ENCODE peak calls at places on chromosomes 11 and 22, in four cellular contexts. M is K562, R is HepG2, K is GM12878. D is an unnamed sample.

GRCh38 chr11:58600510-58600909 is 21.6 kb downstream of the ZFP91 start:
- DNase-seq in R (no peak), K (no peak), M (no peak), D (no peak)

GRCh38 chr22:25045176-25045575 is 92.7 kb downstream of the KIAA1671 start:
- DNase-seq in R (no peak), K (no peak), M (no peak), D (no peak)

GRCh38 chr11:58775066-58775708 is 43.4 kb upstream of the GLYAT start:
- DNase-seq in R (no peak), M (no peak), K (no peak), D (no peak)

GRCh38 chr11:31601635-31602282 is 92.2 kb downstream of the ELP4 start:
- DNase-seq in R (no peak), K (no peak), M (no peak), D (no peak)

GRCh38 chr11:122742350-122742749 is 86.8 kb downstream of the UBASH3B start:
- DNase-seq in R (no peak), M (no peak), K (no peak), D (no peak)

GRCh38 chr11:62169935-62170334 is 20.1 kb upstream of the SCGB1D1 start:
- DNase-seq in M (no peak), R (no peak), K (no peak), D (peak; percentile 28)

GRCh38 chr11:45218705-45219104 is 67.4 kb downstream of the SYT13 start:
- DNase-seq in K (no peak), M (no peak), R (no peak), D (no peak)

GRCh38 chr11:70027451-70027850 is 50.7 kb upstream of the ANO1 start:
- DNase-seq in M (no peak), R (no peak), K (no peak), D (no peak)

GRCh38 chr11:31856248-31856647 is 45.1 kb upstream of the PAX6 start:
- DNase-seq in R (no peak), K (no peak), M (no peak), D (no peak)

GRCh38 chr11:45146072-45147016 is at the start of gene PRDM11:
- DNase-seq in M (peak; percentile 56), K (no peak), R (no peak), D (peak; percentile 53)

GRCh38 chr11:73099512-73100266 is 42.4 kb downstream of the FCHSD2 start:
- DNase-seq in R (no peak), K (no peak), M (no peak), D (no peak)

GRCh38 chr11:120239713-120240640 is at the start of gene POU2F3:
- DNase-seq in M (peak; percentile 21), K (no peak), R (no peak), D (no peak)

GRCh38 chr11:2586091-2586792 is 113.6 kb downstream of the KCNQ1OT1 start:
- DNase-seq in M (no peak), R (no peak), K (no peak), D (no peak)

GRCh38 chr22:22099833-22100812 is 117.5 kb upstream of the TOP3B start:
- DNase-seq in M (peak; percentile 89), K (no peak), R (no peak), D (no peak)

GRCh38 chr11:26753738-26754504 is 32.1 kb upstream of the SLC5A12 start:
- DNase-seq in M (peak; percentile 13), K (no peak), R (peak; percentile 56), D (peak; percentile 35)

GRCh38 chr11:91174734-91175133 is 951.9 kb upstream of the CHORDC1 start:
- DNase-seq in R (no peak), M (no peak), K (no peak), D (no peak)

GRCh38 chr11:19712281-19713220 is at the start of gene NAV2:
- DNase-seq in K (peak; percentile 20), R (peak; percentile 61), M (peak; percentile 91), D (peak; percentile 93)

GRCh38 chr11:19714093-19714386 is 1.4 kb downstream of the NAV2 start:
- DNase-seq in R (no peak), K (no peak), M (no peak), D (peak; percentile 46)

GRCh38 chr11:19714387-19715363 is 2.0 kb downstream of the NAV2 start:
- DNase-seq in R (no peak), M (peak; percentile 55), K (no peak), D (peak; percentile 61)

GRCh38 chr11:19713221-19714092 is 820 bp downstream of the NAV2 start:
- DNase-seq in R (no peak), M (no peak), K (no peak), D (peak; percentile 10)

GRCh38 chr11:19715373-19715772 is 2.7 kb downstream of the NAV2 start:
- DNase-seq in K (no peak), R (no peak), M (no peak), D (peak; percentile 95)
- TF ChIP-seq MYC in K (no peak), R (no peak), M (no peak), D (no peak)

GRCh38 chr11:36493332-36493731 is 16.7 kb downstream of the TRAF6 start:
- DNase-seq in M (no peak), K (no peak), R (no peak), D (no peak)

GRCh38 chr11:36498721-36499120 is 11.4 kb downstream of the TRAF6 start:
- DNase-seq in K (no peak), M (no peak), R (no peak), D (no peak)

GRCh38 chr11:36501236-36501635 is 8.8 kb downstream of the TRAF6 start:
- DNase-seq in R (no peak), M (no peak), K (no peak), D (no peak)

GRCh38 chr11:36500315-36500721 is 9.8 kb downstream of the TRAF6 start:
- DNase-seq in M (peak; percentile 63), R (no peak), K (no peak), D (peak; percentile 89)

DNA sequence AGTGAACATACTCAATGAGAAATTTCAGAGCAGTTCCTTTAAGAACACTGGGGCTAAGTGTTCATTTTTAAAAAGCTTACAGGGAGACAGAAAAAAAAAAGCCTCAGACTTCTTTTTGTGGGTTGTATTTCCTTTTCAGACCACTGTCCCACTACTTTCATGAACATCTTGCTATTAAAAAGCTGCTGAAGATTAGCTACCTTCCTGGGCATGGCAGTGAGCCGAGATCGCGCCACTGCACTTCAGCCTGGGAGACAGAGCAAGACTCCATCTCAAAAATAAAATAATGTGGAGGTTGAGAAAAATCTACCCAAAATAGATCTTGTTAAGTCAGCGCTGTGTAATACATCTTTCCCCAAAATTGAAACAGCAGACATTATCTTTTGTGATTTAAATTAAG is 10.7 kb downstream of the TRAF6 start:
- DNase-seq in M (no peak), K (no peak), R (no peak), D (no peak)
- H3K4me3 ChIP-seq in M (no peak overlapping the region), K (no peak overlapping the region), R (no peak overlapping the region), D (no peak overlapping the region)

GRCh38 chr11:12073436-12073835 is 37.0 kb upstream of the MICAL2 start:
- DNase-seq in K (no peak), M (no peak), R (no peak), D (no peak)

GRCh38 chr11:12069053-12069676 is 41.2 kb upstream of the MICAL2 start:
- DNase-seq in M (peak; percentile 47), R (peak; percentile 74), K (no peak), D (no peak)

GRCh38 chr11:12070446-12071267 is 39.7 kb upstream of the MICAL2 start:
- DNase-seq in R (no peak), K (no peak), M (no peak), D (no peak)

GRCh38 chr11:12074529-12075195 is 35.7 kb upstream of the MICAL2 start:
- DNase-seq in R (no peak), K (no peak), M (no peak), D (no peak)

DNA sequence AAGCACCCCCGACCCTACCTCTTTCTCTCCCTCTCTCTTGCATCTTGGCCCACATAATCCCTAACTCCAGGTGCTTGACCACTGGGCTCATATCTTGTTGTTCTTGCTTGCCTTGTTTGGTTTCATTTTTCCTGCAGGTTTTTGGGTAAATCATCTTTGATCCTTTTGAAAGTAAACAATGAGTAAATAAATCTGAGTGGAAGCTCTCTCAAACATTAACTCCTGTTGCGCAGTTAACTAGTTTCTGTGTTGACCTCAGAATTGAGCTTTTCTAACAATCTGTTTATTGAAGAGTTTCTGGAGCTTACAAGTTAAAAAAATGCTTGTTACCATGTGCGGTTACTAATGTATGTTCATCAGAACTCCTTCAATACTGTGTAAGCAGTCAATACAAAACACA is 38.8 kb upstream of the MICAL2 start:
- DNase-seq in R (peak; percentile 27), K (no peak), M (no peak), D (no peak)
- TF ChIP-seq EZH2 in R (no peak), K (no peak), M (no peak), D (no peak)

GRCh38 chr22:41857160-41857859 is 24.4 kb downstream of the SREBF2 start:
- DNase-seq in K (peak; percentile 46), M (peak; percentile 79), R (peak; percentile 38), D (peak; percentile 70)
- TF ChIP-seq MYC in K (no peak), M (no peak), R (no peak), D (no peak)